ENCODE peak calls at places on chromosomes 16 and 17, in six cellular contexts. U, D, G, K, A and F are unnamed samples.

GRCh38 chr17:60086822-60087591 is 8.3 kb upstream of the HEATR6 start:
- DNase-seq in D (no peak), A (peak), K (no peak), G (peak), U (no peak), F (no peak)

GRCh38 chr17:1058423-1059130 is 61.6 kb downstream of the TIMM22 start:
- DNase-seq in U (peak), A (peak), K (no peak), D (no peak), G (peak), F (peak)

GRCh38 chr16:66604376-66605176 is at the start of gene CMTM3:
- DNase-seq in A (peak), K (no peak), G (peak), D (no peak), U (peak), F (no peak)

GRCh38 chr17:59353106-59353854 is 21.8 kb downstream of the YPEL2 start:
- DNase-seq in D (no peak), A (no peak), G (no peak), U (no peak), K (no peak), F (no peak)

GRCh38 chr17:17694229-17695081 is 13.2 kb downstream of the RAI1 start:
- DNase-seq in A (peak), K (no peak), D (no peak), U (peak), G (peak), F (no peak)

GRCh38 chr17:3803308-3803640 is 2.3 kb upstream of the ITGAE start:
- DNase-seq in A (no peak), D (no peak), U (no peak), G (no peak), K (no peak), F (no peak)

GRCh38 chr17:74870512-74870911 is 2.3 kb downstream of the FDXR start:
- DNase-seq in D (peak), K (no peak), G (peak), A (peak), U (no peak), F (no peak)

GRCh38 chr17:76827736-76828135 is 40.5 kb upstream of the MGAT5B start:
- DNase-seq in U (no peak), D (no peak), G (no peak), A (no peak), K (no peak), F (no peak)

GRCh38 chr17:7992924-7993323 is 9.5 kb upstream of the GUCY2D start:
- DNase-seq in A (no peak), K (no peak), U (no peak), G (no peak), D (no peak), F (no peak)

GRCh38 chr16:80263848-80264694 is 276.7 kb upstream of the DYNLRB2 start:
- DNase-seq in U (no peak), K (no peak), D (no peak), A (no peak), G (no peak), F (no peak)